ENCODE peak calls at places on chromosomes 6 and 20, in nine cellular contexts. One of them, this sample, is unnamed.

GRCh38 chr20:58268421-58268821 is 40.0 kb upstream of the ANKRD60 start:
- DNase-seq in Peyer's patch: no peak
- DNase-seq in fibroblast of the aortic adventitia: no peak
- DNase-seq in GM12865: no peak
- DNase-seq in WTC11: no peak
- DNase-seq in neural crest cell: no peak
- DNase-seq in ovary: no peak
- DNase-seq in A673: no peak
- DNase-seq in MCF 10A: no peak
- DNase-seq in this sample: no peak

GRCh38 chr6:144477396-144477795 is 192.3 kb downstream of the UTRN start:
- DNase-seq in Peyer's patch: no peak
- DNase-seq in GM12865: no peak
- DNase-seq in A673: no peak
- DNase-seq in fibroblast of the aortic adventitia: peak; percentile 38
- DNase-seq in ovary: no peak
- DNase-seq in MCF 10A: no peak
- DNase-seq in neural crest cell: no peak
- DNase-seq in WTC11: no peak
- DNase-seq in this sample: no peak

GRCh38 chr20:24637941-24638340 is 168.5 kb downstream of the SYNDIG1 start:
- DNase-seq in MCF 10A: no peak
- DNase-seq in A673: no peak
- DNase-seq in fibroblast of the aortic adventitia: no peak
- DNase-seq in neural crest cell: no peak
- DNase-seq in WTC11: no peak
- DNase-seq in GM12865: no peak
- DNase-seq in ovary: no peak
- DNase-seq in Peyer's patch: no peak
- DNase-seq in this sample: no peak

GRCh38 chr6:18415671-18416340 is 28.7 kb downstream of the RNF144B start:
- DNase-seq in ovary: no peak
- DNase-seq in A673: no peak
- DNase-seq in WTC11: no peak
- DNase-seq in MCF 10A: no peak
- DNase-seq in fibroblast of the aortic adventitia: peak; percentile 60
- DNase-seq in Peyer's patch: no peak
- DNase-seq in neural crest cell: no peak
- DNase-seq in GM12865: no peak
- DNase-seq in this sample: no peak

GRCh38 chr6:79546186-79546585 is 9.0 kb upstream of the LCA5 start:
- DNase-seq in ovary: no peak
- DNase-seq in MCF 10A: no peak
- DNase-seq in WTC11: no peak
- DNase-seq in A673: peak; percentile 90
- DNase-seq in neural crest cell: no peak
- DNase-seq in Peyer's patch: no peak
- DNase-seq in fibroblast of the aortic adventitia: peak; percentile 29
- DNase-seq in GM12865: no peak
- DNase-seq in this sample: no peak

GRCh38 chr20:33668087-33668790 is 1.5 kb downstream of the ACTL10 start:
- DNase-seq in A673: no peak
- DNase-seq in WTC11: peak; percentile 87
- DNase-seq in neural crest cell: peak; percentile 78
- DNase-seq in GM12865: no peak
- DNase-seq in fibroblast of the aortic adventitia: no peak
- DNase-seq in MCF 10A: no peak
- DNase-seq in Peyer's patch: peak; percentile 76
- DNase-seq in ovary: no peak
- DNase-seq in this sample: no peak

GRCh38 chr6:7463785-7464184 is 74.2 kb downstream of the RIOK1 start:
- DNase-seq in WTC11: no peak
- DNase-seq in GM12865: no peak
- DNase-seq in fibroblast of the aortic adventitia: peak; percentile 47
- DNase-seq in ovary: no peak
- DNase-seq in MCF 10A: peak; percentile 45
- DNase-seq in Peyer's patch: no peak
- DNase-seq in A673: no peak
- DNase-seq in neural crest cell: no peak
- DNase-seq in this sample: no peak

GRCh38 chr20:18224968-18225568 is 63.3 kb upstream of the ZNF133 start:
- DNase-seq in neural crest cell: peak; percentile 45
- DNase-seq in MCF 10A: peak; percentile 91
- DNase-seq in WTC11: no peak
- DNase-seq in ovary: peak; percentile 46
- DNase-seq in GM12865: no peak
- DNase-seq in fibroblast of the aortic adventitia: peak; percentile 75
- DNase-seq in A673: no peak
- DNase-seq in Peyer's patch: no peak
- DNase-seq in this sample: no peak

GRCh38 chr6:70675822-70676221 is 8.1 kb downstream of the SMAP1 start:
- DNase-seq in ovary: no peak
- DNase-seq in GM12865: no peak
- DNase-seq in WTC11: no peak
- DNase-seq in fibroblast of the aortic adventitia: no peak
- DNase-seq in A673: no peak
- DNase-seq in MCF 10A: no peak
- DNase-seq in Peyer's patch: no peak
- DNase-seq in neural crest cell: no peak
- DNase-seq in this sample: no peak

GRCh38 chr6:42390228-42390934 is 61.3 kb downstream of the TRERF1 start:
- DNase-seq in MCF 10A: no peak
- DNase-seq in WTC11: no peak
- DNase-seq in Peyer's patch: peak; percentile 65
- DNase-seq in A673: no peak
- DNase-seq in GM12865: peak; percentile 77
- DNase-seq in ovary: no peak
- DNase-seq in fibroblast of the aortic adventitia: no peak
- DNase-seq in neural crest cell: no peak
- DNase-seq in this sample: peak; percentile 44

GRCh38 chr6:146095481-146095880 is 66.6 kb downstream of the GRM1 start:
- DNase-seq in WTC11: no peak
- DNase-seq in A673: no peak
- DNase-seq in fibroblast of the aortic adventitia: no peak
- DNase-seq in GM12865: no peak
- DNase-seq in Peyer's patch: no peak
- DNase-seq in neural crest cell: no peak
- DNase-seq in MCF 10A: no peak
- DNase-seq in ovary: no peak
- DNase-seq in this sample: no peak

GRCh38 chr6:159099311-159099710 is 54.5 kb upstream of the TAGAP start:
- DNase-seq in GM12865: no peak
- DNase-seq in A673: no peak
- DNase-seq in Peyer's patch: no peak
- DNase-seq in neural crest cell: no peak
- DNase-seq in MCF 10A: no peak
- DNase-seq in ovary: no peak
- DNase-seq in WTC11: no peak
- DNase-seq in fibroblast of the aortic adventitia: no peak
- DNase-seq in this sample: peak; percentile 13

GRCh38 chr6:137497722-137498463 is 3.7 kb upstream of the OLIG3 start:
- DNase-seq in neural crest cell: peak; percentile 23
- DNase-seq in ovary: no peak
- DNase-seq in MCF 10A: no peak
- DNase-seq in GM12865: no peak
- DNase-seq in WTC11: peak; percentile 67
- DNase-seq in fibroblast of the aortic adventitia: no peak
- DNase-seq in Peyer's patch: no peak
- DNase-seq in A673: no peak
- DNase-seq in this sample: no peak

GRCh38 chr6:130500693-130501092 is 134.9 kb downstream of the TMEM200A start:
- DNase-seq in Peyer's patch: no peak
- DNase-seq in ovary: no peak
- DNase-seq in GM12865: no peak
- DNase-seq in fibroblast of the aortic adventitia: peak; percentile 89
- DNase-seq in WTC11: no peak
- DNase-seq in MCF 10A: no peak
- DNase-seq in neural crest cell: no peak
- DNase-seq in A673: peak; percentile 92
- DNase-seq in this sample: no peak

GRCh38 chr6:3786131-3786530 is 34.6 kb upstream of the PXDC1 start:
- DNase-seq in neural crest cell: no peak
- DNase-seq in Peyer's patch: no peak
- DNase-seq in WTC11: no peak
- DNase-seq in GM12865: no peak
- DNase-seq in fibroblast of the aortic adventitia: no peak
- DNase-seq in ovary: no peak
- DNase-seq in A673: no peak
- DNase-seq in MCF 10A: peak; percentile 51
- DNase-seq in this sample: no peak

GRCh38 chr6:3455121-3455489 is 1.7 kb downstream of the SLC22A23 start:
- DNase-seq in fibroblast of the aortic adventitia: no peak
- DNase-seq in WTC11: no peak
- DNase-seq in ovary: no peak
- DNase-seq in Peyer's patch: no peak
- DNase-seq in GM12865: no peak
- DNase-seq in A673: no peak
- DNase-seq in neural crest cell: no peak
- DNase-seq in MCF 10A: no peak
- DNase-seq in this sample: no peak

GRCh38 chr6:125598422-125598821 is 151.0 kb upstream of the HEY2 start:
- DNase-seq in WTC11: no peak
- DNase-seq in A673: peak; percentile 53
- DNase-seq in MCF 10A: peak; percentile 89
- DNase-seq in GM12865: no peak
- DNase-seq in ovary: no peak
- DNase-seq in Peyer's patch: no peak
- DNase-seq in neural crest cell: no peak
- DNase-seq in fibroblast of the aortic adventitia: peak; percentile 88
- DNase-seq in this sample: no peak

GRCh38 chr6:2578729-2579128 is 172.0 kb downstream of the MYLK4 start:
- DNase-seq in Peyer's patch: no peak
- DNase-seq in neural crest cell: no peak
- DNase-seq in ovary: no peak
- DNase-seq in A673: no peak
- DNase-seq in fibroblast of the aortic adventitia: peak; percentile 49
- DNase-seq in WTC11: no peak
- DNase-seq in MCF 10A: no peak
- DNase-seq in GM12865: no peak
- DNase-seq in this sample: no peak

GRCh38 chr6:5671604-5672559 is 334.8 kb downstream of the NRN1 start:
- DNase-seq in neural crest cell: no peak
- DNase-seq in fibroblast of the aortic adventitia: no peak
- DNase-seq in MCF 10A: no peak
- DNase-seq in GM12865: no peak
- DNase-seq in WTC11: no peak
- DNase-seq in Peyer's patch: no peak
- DNase-seq in A673: peak; percentile 59
- DNase-seq in ovary: no peak
- DNase-seq in this sample: no peak

GRCh38 chr6:166483556-166484250 is 101.0 kb upstream of the MPC1 start:
- DNase-seq in fibroblast of the aortic adventitia: no peak
- DNase-seq in A673: no peak
- DNase-seq in WTC11: no peak
- DNase-seq in ovary: no peak
- DNase-seq in GM12865: no peak
- DNase-seq in Peyer's patch: no peak
- DNase-seq in MCF 10A: no peak
- DNase-seq in neural crest cell: no peak
- DNase-seq in this sample: no peak

GRCh38 chr6:144435602-144436426 is 150.7 kb downstream of the UTRN start:
- DNase-seq in neural crest cell: no peak
- DNase-seq in fibroblast of the aortic adventitia: no peak
- DNase-seq in MCF 10A: no peak
- DNase-seq in Peyer's patch: no peak
- DNase-seq in WTC11: no peak
- DNase-seq in A673: no peak
- DNase-seq in ovary: no peak
- DNase-seq in GM12865: no peak
- DNase-seq in this sample: no peak

GRCh38 chr6:99434702-99435530 is 9.8 kb upstream of the PNISR start:
- DNase-seq in neural crest cell: no peak
- DNase-seq in WTC11: no peak
- DNase-seq in ovary: no peak
- DNase-seq in GM12865: peak; percentile 41
- DNase-seq in MCF 10A: peak; percentile 39
- DNase-seq in A673: peak; percentile 27
- DNase-seq in fibroblast of the aortic adventitia: peak; percentile 59
- DNase-seq in Peyer's patch: no peak
- DNase-seq in this sample: no peak

GRCh38 chr6:39847216-39847615 is 55.0 kb downstream of the DAAM2 start:
- DNase-seq in MCF 10A: no peak
- DNase-seq in A673: no peak
- DNase-seq in neural crest cell: no peak
- DNase-seq in WTC11: peak; percentile 21
- DNase-seq in GM12865: no peak
- DNase-seq in Peyer's patch: no peak
- DNase-seq in ovary: peak; percentile 67
- DNase-seq in fibroblast of the aortic adventitia: peak; percentile 15
- DNase-seq in this sample: no peak

GRCh38 chr6:12636336-12636735 is 80.2 kb upstream of the PHACTR1 start:
- DNase-seq in A673: peak; percentile 38
- DNase-seq in GM12865: no peak
- DNase-seq in Peyer's patch: no peak
- DNase-seq in neural crest cell: no peak
- DNase-seq in ovary: no peak
- DNase-seq in fibroblast of the aortic adventitia: no peak
- DNase-seq in MCF 10A: no peak
- DNase-seq in WTC11: no peak
- DNase-seq in this sample: no peak
- TF ChIP-seq CTCF in A673: peak; percentile 34
- TF ChIP-seq CTCF in GM12865: peak; percentile 5
- TF ChIP-seq CTCF in Peyer's patch: no peak
- TF ChIP-seq CTCF in neural crest cell: peak; percentile 48
- TF ChIP-seq CTCF in ovary: no peak
- TF ChIP-seq CTCF in fibroblast of the aortic adventitia: peak; percentile 21
- TF ChIP-seq CTCF in MCF 10A: peak; percentile 7
- TF ChIP-seq CTCF in WTC11: no peak
- TF ChIP-seq CTCF in this sample: no peak

GRCh38 chr6:90284236-90284744 is 12.4 kb downstream of the BACH2 start:
- DNase-seq in neural crest cell: no peak
- DNase-seq in MCF 10A: peak; percentile 83
- DNase-seq in GM12865: peak; percentile 45
- DNase-seq in fibroblast of the aortic adventitia: peak; percentile 84
- DNase-seq in ovary: no peak
- DNase-seq in WTC11: no peak
- DNase-seq in Peyer's patch: no peak
- DNase-seq in A673: peak; percentile 61
- DNase-seq in this sample: peak; percentile 31
- TF ChIP-seq CTCF in neural crest cell: no peak
- TF ChIP-seq CTCF in MCF 10A: no peak
- TF ChIP-seq CTCF in GM12865: no peak
- TF ChIP-seq CTCF in fibroblast of the aortic adventitia: peak; percentile 59
- TF ChIP-seq CTCF in ovary: no peak
- TF ChIP-seq CTCF in WTC11: no peak
- TF ChIP-seq CTCF in Peyer's patch: no peak
- TF ChIP-seq CTCF in A673: no peak
- TF ChIP-seq CTCF in this sample: no peak

GRCh38 chr6:122789078-122789861 is at the start of gene SMPDL3A:
- DNase-seq in WTC11: peak; percentile 81
- DNase-seq in MCF 10A: peak; percentile 66
- DNase-seq in GM12865: peak; percentile 28
- DNase-seq in neural crest cell: peak; percentile 70
- DNase-seq in fibroblast of the aortic adventitia: peak; percentile 88
- DNase-seq in A673: peak; percentile 64
- DNase-seq in ovary: peak; percentile 86
- DNase-seq in Peyer's patch: peak; percentile 24
- DNase-seq in this sample: peak; percentile 21
- TF ChIP-seq CTCF in WTC11: no peak
- TF ChIP-seq CTCF in MCF 10A: peak; percentile 35
- TF ChIP-seq CTCF in GM12865: peak; percentile 18
- TF ChIP-seq CTCF in neural crest cell: peak; percentile 63
- TF ChIP-seq CTCF in fibroblast of the aortic adventitia: peak; percentile 34
- TF ChIP-seq CTCF in A673: peak; percentile 68
- TF ChIP-seq CTCF in ovary: peak; percentile 20
- TF ChIP-seq CTCF in Peyer's patch: no peak
- TF ChIP-seq CTCF in this sample: no peak

GRCh38 chr20:53413188-53413631 is 180.4 kb downstream of the ZNF217 start:
- DNase-seq in neural crest cell: no peak
- DNase-seq in A673: no peak
- DNase-seq in GM12865: peak; percentile 90
- DNase-seq in WTC11: peak; percentile 88
- DNase-seq in MCF 10A: peak; percentile 9
- DNase-seq in fibroblast of the aortic adventitia: no peak
- DNase-seq in ovary: no peak
- DNase-seq in Peyer's patch: peak; percentile 74
- DNase-seq in this sample: peak; percentile 23
- TF ChIP-seq CTCF in neural crest cell: peak; percentile 54
- TF ChIP-seq CTCF in A673: no peak
- TF ChIP-seq CTCF in GM12865: peak; percentile 96
- TF ChIP-seq CTCF in WTC11: peak; percentile 42
- TF ChIP-seq CTCF in MCF 10A: no peak
- TF ChIP-seq CTCF in fibroblast of the aortic adventitia: no peak
- TF ChIP-seq CTCF in ovary: no peak
- TF ChIP-seq CTCF in Peyer's patch: peak; percentile 41
- TF ChIP-seq CTCF in this sample: peak; percentile 42